ENCODE peak calls at places on chromosomes 3 and 15, in six cellular contexts. B, T, Y, S, Z and H are unnamed samples.

GRCh38 chr15:58629625-58630024 is 119.9 kb downstream of the ADAM10 start:
- DNase-seq in B (no peak), S (no peak), T (no peak), Y (no peak), Z (no peak), H (no peak)

GRCh38 chr3:185400866-185401265 is 37.9 kb downstream of the MAP3K13 start:
- DNase-seq in Y (no peak), B (no peak), Z (no peak), T (no peak), S (no peak), H (no peak)

GRCh38 chr3:11721114-11721440 is 77.4 kb upstream of the VGLL4 start:
- DNase-seq in Y (no peak), B (no peak), S (peak; percentile 8), T (no peak), Z (no peak), H (no peak)

GRCh38 chr3:13021141-13021933 is 51.9 kb downstream of the IQSEC1 start:
- DNase-seq in S (no peak), Z (no peak), Y (no peak), B (no peak), T (no peak), H (peak; percentile 45)

GRCh38 chr15:65020419-65020818 is 9.0 kb downstream of the MTFMT start:
- DNase-seq in Z (no peak), T (no peak), B (no peak), S (no peak), Y (no peak), H (no peak)

GRCh38 chr15:82870727-82871576 is 61.5 kb downstream of the WHAMM start:
- DNase-seq in Y (no peak), S (no peak), T (no peak), Z (no peak), B (no peak), H (no peak)

GRCh38 chr3:179029096-179029495 is 42.5 kb downstream of the ZMAT3 start:
- DNase-seq in Z (no peak), B (no peak), Y (no peak), T (no peak), S (no peak), H (no peak)

GRCh38 chr3:36482880-36483279 is 102.6 kb downstream of the STAC start:
- DNase-seq in Y (no peak), B (no peak), T (no peak), S (no peak), Z (no peak), H (no peak)

GRCh38 chr3:55617385-55617784 is 130.3 kb upstream of the WNT5A start:
- DNase-seq in Y (no peak), S (no peak), T (no peak), B (no peak), Z (no peak), H (no peak)

GRCh38 chr15:90629217-90629616 is 87.9 kb upstream of the BLM start:
- DNase-seq in Y (no peak), Z (no peak), T (peak; percentile 31), S (no peak), B (no peak), H (no peak)

GRCh38 chr15:90173372-90173771 is 27.8 kb upstream of the SEMA4B start:
- DNase-seq in T (peak; percentile 24), B (no peak), Z (no peak), Y (no peak), S (no peak), H (no peak)

GRCh38 chr3:140206196-140207040 is 271.4 kb downstream of the CLSTN2 start:
- DNase-seq in Z (peak; percentile 31), B (no peak), Y (no peak), T (no peak), S (peak; percentile 4), H (peak; percentile 58)

GRCh38 chr3:50168388-50168787 is 13.3 kb downstream of the SEMA3F start:
- DNase-seq in Y (no peak), B (no peak), Z (no peak), S (no peak), T (peak; percentile 80), H (no peak)

GRCh38 chr3:156761713-156762575 is 64.2 kb upstream of the LEKR1 start:
- DNase-seq in T (no peak), S (peak; percentile 92), B (no peak), Z (peak; percentile 40), Y (no peak), H (peak; percentile 67)

GRCh38 chr3:156762631-156763185 is 63.4 kb upstream of the LEKR1 start:
- DNase-seq in Z (peak; percentile 97), T (no peak), Y (no peak), S (peak; percentile 99), B (no peak), H (peak; percentile 99)

GRCh38 chr3:156763386-156763785 is 62.8 kb upstream of the LEKR1 start:
- DNase-seq in S (no peak), Y (no peak), B (no peak), T (no peak), Z (no peak), H (no peak)

GRCh38 chr3:156761007-156761406 is 65.1 kb upstream of the LEKR1 start:
- DNase-seq in B (no peak), Z (no peak), T (no peak), Y (no peak), S (no peak), H (no peak)

DNA sequence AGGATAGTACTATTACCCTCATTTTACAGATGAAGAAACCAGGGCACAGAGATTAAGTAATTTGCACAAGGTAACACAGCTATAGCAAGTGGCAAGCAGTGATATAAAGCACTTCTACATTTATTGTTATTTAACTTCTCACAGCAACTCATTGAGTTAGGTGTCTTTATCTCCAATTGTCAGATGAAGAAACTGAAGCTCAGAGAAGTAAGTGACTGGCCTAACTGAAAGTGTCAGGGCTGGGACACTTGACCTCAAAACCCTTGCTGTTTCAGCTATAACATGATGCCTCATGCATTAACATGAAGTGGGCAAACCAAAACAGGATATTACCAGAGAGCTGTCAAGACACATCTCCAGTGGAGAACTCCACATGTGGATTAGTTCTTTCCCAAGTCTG is 65.8 kb upstream of the LEKR1 start:
- DNase-seq in T (no peak), Z (no peak), Y (no peak), S (no peak), B (no peak), H (no peak)
- H3K4me3 ChIP-seq in T (no peak overlapping the region), Z (no peak overlapping the region), Y (no peak overlapping the region), S (no peak overlapping the region), B (no peak overlapping the region), H (no peak overlapping the region)

GRCh38 chr3:9807981-9808344 is 2.1 kb upstream of the TTLL3 start:
- DNase-seq in B (no peak), Z (no peak), Y (no peak), S (no peak), T (no peak), H (no peak)

GRCh38 chr3:9808345-9809037 is 1.6 kb upstream of the TTLL3 start:
- DNase-seq in S (peak; percentile 22), T (no peak), Y (no peak), B (no peak), Z (peak; percentile 32), H (peak; percentile 44)

GRCh38 chr3:9810357-9810726 is 280 bp downstream of the TTLL3 start:
- DNase-seq in Y (no peak), Z (no peak), B (no peak), S (no peak), T (peak; percentile 81), H (no peak)

GRCh38 chr3:9809615-9810356 is at the start of gene TTLL3:
- DNase-seq in Y (peak; percentile 62), S (peak; percentile 53), B (peak; percentile 79), T (peak; percentile 93), Z (peak; percentile 53), H (peak; percentile 45)

DNA sequence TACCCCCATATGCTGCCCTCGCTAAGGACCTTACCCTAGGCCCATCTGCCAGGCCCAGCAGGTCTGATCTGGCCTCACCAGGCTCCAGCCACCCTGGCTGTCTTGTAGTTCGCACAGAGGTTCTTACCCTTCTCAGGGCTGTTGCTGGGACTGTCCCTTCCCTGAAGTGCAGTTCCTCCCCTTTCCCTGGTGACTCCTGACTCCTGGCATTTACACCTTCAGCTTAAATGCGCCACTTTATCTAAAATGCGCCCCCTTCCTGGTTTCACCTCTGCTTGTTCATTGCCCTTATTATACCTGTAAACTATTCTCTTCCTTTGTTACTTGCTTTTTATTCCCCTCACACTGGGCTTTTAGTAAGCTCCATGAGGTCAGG is 835 bp upstream of the TTLL3 start:
- DNase-seq in T (no peak), Z (no peak), S (no peak), B (peak; percentile 58), Y (no peak), H (no peak)
- TF ChIP-seq CTCF in T (no peak), Z (no peak), S (no peak), B (no peak), Y (no peak), H (no peak)

GRCh38 chr3:197297476-197298340 is 704 bp downstream of the DLG1 start:
- DNase-seq in Z (peak; percentile 84), B (peak; percentile 89), Y (peak; percentile 85), T (peak; percentile 96), S (peak; percentile 80), H (peak; percentile 78)

GRCh38 chr3:197298341-197298857 is at the start of gene DLG1:
- DNase-seq in T (peak; percentile 96), Y (peak; percentile 90), Z (peak; percentile 94), S (peak; percentile 93), B (peak; percentile 94), H (peak; percentile 93)

GRCh38 chr3:197293605-197294237 is 4.7 kb downstream of the DLG1 start:
- DNase-seq in Y (no peak), B (no peak), T (no peak), Z (no peak), S (no peak), H (no peak)

GRCh38 chr3:197297020-197297419 is 1.4 kb downstream of the DLG1 start:
- DNase-seq in Y (no peak), Z (no peak), S (no peak), T (no peak), B (no peak), H (no peak)

DNA sequence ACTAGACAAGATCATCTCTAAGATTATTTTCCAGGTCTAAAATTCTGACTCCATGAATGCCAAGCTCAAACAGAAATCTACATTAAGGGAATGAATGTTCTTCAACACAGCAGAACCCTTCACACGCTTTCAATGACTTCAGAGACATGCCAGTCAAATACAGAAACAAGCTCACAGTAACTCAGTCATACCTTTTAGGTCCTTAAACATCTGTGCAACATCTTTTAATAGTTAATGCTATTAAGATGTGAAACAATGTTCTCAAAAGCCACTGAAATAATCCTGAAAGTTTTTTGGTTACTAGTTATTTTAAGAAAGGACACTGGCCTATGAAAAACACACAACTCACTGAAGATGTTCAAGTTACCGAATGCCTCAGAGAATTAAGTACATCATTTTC is 2.5 kb downstream of the DLG1 start:
- DNase-seq in Y (no peak), B (no peak), T (no peak), S (no peak), Z (no peak), H (no peak)
- H3K4me3 ChIP-seq in Y (no peak overlapping the region), B (no peak overlapping the region), T (peak overlapping the region; percentile 88), S (peak overlapping the region; percentile 96), Z (peak overlapping the region; percentile 92), H (no peak overlapping the region)

DNA sequence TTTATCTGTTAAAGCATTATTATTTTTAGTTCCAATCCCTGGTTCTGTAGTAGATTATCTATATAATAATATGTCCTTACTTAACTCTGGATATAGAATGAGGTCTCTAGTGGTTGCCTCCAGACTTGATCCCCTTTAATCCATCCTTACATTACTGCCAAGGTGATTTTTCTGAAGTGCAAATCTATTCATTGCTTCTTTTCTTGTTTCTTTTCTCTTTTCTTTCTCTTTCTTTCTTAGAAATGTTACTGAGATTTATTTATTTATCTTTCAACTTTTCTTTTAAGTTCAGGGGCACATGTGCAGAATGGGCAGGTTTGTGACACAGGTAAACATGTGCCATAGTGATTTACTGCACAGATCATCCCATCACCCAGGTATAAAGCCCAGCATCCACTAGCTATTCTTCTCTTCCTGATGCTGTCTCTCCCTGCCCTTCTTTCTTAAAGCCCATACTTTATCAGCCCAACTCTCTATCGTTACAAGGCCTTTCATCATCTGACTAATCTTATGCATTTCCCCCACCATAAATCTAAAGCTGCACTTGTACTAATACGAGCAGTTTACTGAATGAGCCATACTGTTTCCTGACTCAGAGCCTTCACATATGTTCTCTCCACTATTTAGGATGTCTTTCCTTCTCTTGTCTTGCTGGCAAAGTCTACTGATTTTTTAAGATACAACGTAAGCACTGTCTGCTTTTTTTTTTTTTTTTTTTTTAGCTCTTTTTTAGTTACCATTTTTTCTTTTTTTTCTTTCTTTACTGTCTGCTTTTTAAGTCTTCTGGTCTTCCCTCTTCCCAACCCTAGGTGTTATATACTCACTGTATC is 4.6 kb downstream of the GLCE start:
- DNase-seq in Y (no peak), B (no peak), S (peak; percentile 83), Z (peak; percentile 42), T (no peak), H (peak; percentile 77)
- TF ChIP-seq CTCF in Y (no peak), B (no peak), S (no peak), Z (no peak), T (no peak), H (no peak)